ENCODE peak calls at places on chromosomes 1 and 21, in ten cellular contexts. J is adrenal gland; K is M059J; E is stomach; O is central memory CD4-positive, alpha-beta T cell; N is lung microvascular endothelial cell; C is AG08396; Y is A549; R is CD4-positive, alpha-beta memory T cell; Q is iPS-NIHi11. P is an unnamed sample.

GRCh38 chr1:77313491-77313890 is 31.7 kb downstream of the AK5 start:
- DNase-seq in J (peak), K (peak), E (peak), O (peak), N (peak), C (no peak), Y (peak), R (peak), Q (peak), P (peak)

GRCh38 chr1:10821388-10821787 is 24.9 kb upstream of the CASZ1 start:
- DNase-seq in J (no peak), K (no peak), E (no peak), O (no peak), N (no peak), C (no peak), Y (no peak), R (no peak), Q (no peak), P (no peak)

GRCh38 chr1:101592861-101593260 is 356.0 kb downstream of the S1PR1 start:
- DNase-seq in J (no peak), K (no peak), E (no peak), O (no peak), N (no peak), C (no peak), Y (no peak), R (no peak), Q (no peak), P (no peak)

GRCh38 chr1:171652234-171652822 is at the start of gene MYOC:
- DNase-seq in J (no peak), K (no peak), E (no peak), O (no peak), N (no peak), C (no peak), Y (no peak), R (no peak), Q (no peak), P (no peak)

GRCh38 chr1:167934407-167935251 is 1.9 kb upstream of the DCAF6 start:
- DNase-seq in J (no peak), K (no peak), E (no peak), O (no peak), N (no peak), C (no peak), Y (no peak), R (no peak), Q (no peak), P (no peak)

GRCh38 chr1:91804546-91805023 is 81.4 kb downstream of the TGFBR3 start:
- DNase-seq in J (no peak), K (peak), E (no peak), O (peak), N (no peak), C (no peak), Y (no peak), R (peak), Q (no peak), P (no peak)

GRCh38 chr1:214514032-214514818 is 37.2 kb downstream of the PTPN14 start:
- DNase-seq in J (peak), K (peak), E (no peak), O (no peak), N (peak), C (peak), Y (no peak), R (no peak), Q (no peak), P (peak)

GRCh38 chr1:60949154-60949825 is 133.1 kb upstream of the NFIA start:
- DNase-seq in J (no peak), K (peak), E (no peak), O (no peak), N (peak), C (no peak), Y (no peak), R (no peak), Q (no peak), P (no peak)

GRCh38 chr1:15345711-15346355 is 63.9 kb upstream of the EFHD2 start:
- DNase-seq in J (no peak), K (no peak), E (peak), O (peak), N (peak), C (no peak), Y (no peak), R (peak), Q (no peak), P (peak)

GRCh38 chr21:32727478-32727727 is 410 bp downstream of the SYNJ1 start:
- DNase-seq in J (no peak), K (no peak), E (peak), O (no peak), N (no peak), C (no peak), Y (no peak), R (no peak), Q (no peak), P (no peak)

GRCh38 chr1:64471218-64471719 is 1.3 kb downstream of the CACHD1 start:
- DNase-seq in J (peak), K (no peak), E (peak), O (no peak), N (peak), C (peak), Y (no peak), R (peak), Q (peak), P (peak)

GRCh38 chr1:156508205-156508954 is 7.8 kb upstream of the MEF2D start:
- DNase-seq in J (no peak), K (peak), E (peak), O (no peak), N (no peak), C (peak), Y (no peak), R (no peak), Q (no peak), P (no peak)

GRCh38 chr21:33858672-33859372 is 56.8 kb downstream of the ATP5PO start:
- DNase-seq in J (no peak), K (no peak), E (no peak), O (no peak), N (no peak), C (no peak), Y (no peak), R (no peak), Q (no peak), P (no peak)

GRCh38 chr1:53459321-53460175 is at the start of gene DMRTB1:
- DNase-seq in J (no peak), K (no peak), E (no peak), O (no peak), N (no peak), C (no peak), Y (no peak), R (no peak), Q (no peak), P (no peak)